ENCODE peak calls at places on chromosomes 12 and 14, in five cellular contexts. N, H, Y, A and U are unnamed samples.

GRCh38 chr12:94628369-94628768 is 22.0 kb downstream of the TMCC3 start:
- DNase-seq in H (no peak), A (no peak), Y (no peak), N (no peak), U (no peak)

GRCh38 chr14:68981539-68981976 is 2.5 kb upstream of the ACTN1 start:
- DNase-seq in H (peak; percentile 88), N (peak; percentile 70), Y (no peak), A (no peak), U (no peak)

GRCh38 chr12:124796303-124796957 is 67.2 kb downstream of the SCARB1 start:
- DNase-seq in H (no peak), N (no peak), Y (no peak), A (no peak), U (no peak)

GRCh38 chr12:103915306-103915705 is 14.9 kb upstream of the HSP90B1 start:
- DNase-seq in N (peak; percentile 39), Y (no peak), H (no peak), A (no peak), U (no peak)

GRCh38 chr14:75831971-75832370 is 149.8 kb downstream of the TGFB3 start:
- DNase-seq in Y (no peak), H (peak; percentile 66), A (no peak), N (peak; percentile 54), U (no peak)

GRCh38 chr12:3432868-3433267 is 58.1 kb upstream of the PRMT8 start:
- DNase-seq in Y (no peak), N (no peak), H (no peak), A (no peak), U (no peak)

GRCh38 chr12:57630891-57631433 is 2.0 kb downstream of the B4GALNT1 start:
- DNase-seq in A (no peak), N (no peak), H (no peak), Y (no peak), U (no peak)

GRCh38 chr14:100400115-100400514 is 77.0 kb downstream of the SLC25A47 start:
- DNase-seq in A (no peak), N (no peak), Y (no peak), H (no peak), U (no peak)

GRCh38 chr14:70018713-70019201 is 139.5 kb downstream of the SMOC1 start:
- DNase-seq in N (peak; percentile 83), A (peak; percentile 22), H (peak; percentile 28), Y (no peak), U (no peak)

GRCh38 chr12:110280784-110281548 is at the start of gene ATP2A2:
- DNase-seq in N (peak; percentile 86), Y (peak; percentile 67), H (peak; percentile 86), A (peak; percentile 90), U (peak; percentile 90)

GRCh38 chr14:71621276-71621675 is 311.0 kb upstream of the RGS6 start:
- DNase-seq in A (no peak), N (peak; percentile 17), H (no peak), Y (no peak), U (no peak)

GRCh38 chr12:119180380-119181040 is 1.8 kb downstream of the HSPB8 start:
- DNase-seq in N (peak; percentile 43), H (peak; percentile 74), A (no peak), Y (no peak), U (no peak)

GRCh38 chr12:11581179-11581755 is 68.2 kb upstream of the ETV6 start:
- DNase-seq in A (peak; percentile 18), H (peak; percentile 75), Y (no peak), N (peak; percentile 80), U (peak; percentile 24)

GRCh38 chr14:37142835-37143499 is 29.4 kb downstream of the SLC25A21 start:
- DNase-seq in A (no peak), N (peak; percentile 83), H (peak; percentile 31), Y (no peak), U (no peak)

GRCh38 chr12:117986705-117987469 is 18.1 kb upstream of the KSR2 start:
- DNase-seq in A (no peak), Y (no peak), H (peak; percentile 63), N (peak; percentile 70), U (no peak)

GRCh38 chr12:132524405-132524804 is 34.5 kb downstream of the FBRSL1 start:
- DNase-seq in H (peak; percentile 28), A (no peak), Y (no peak), N (peak; percentile 38), U (no peak)

GRCh38 chr12:75917704-75918103 is 113.9 kb downstream of the PHLDA1 start:
- DNase-seq in Y (no peak), N (no peak), H (no peak), A (no peak), U (no peak)

DNA sequence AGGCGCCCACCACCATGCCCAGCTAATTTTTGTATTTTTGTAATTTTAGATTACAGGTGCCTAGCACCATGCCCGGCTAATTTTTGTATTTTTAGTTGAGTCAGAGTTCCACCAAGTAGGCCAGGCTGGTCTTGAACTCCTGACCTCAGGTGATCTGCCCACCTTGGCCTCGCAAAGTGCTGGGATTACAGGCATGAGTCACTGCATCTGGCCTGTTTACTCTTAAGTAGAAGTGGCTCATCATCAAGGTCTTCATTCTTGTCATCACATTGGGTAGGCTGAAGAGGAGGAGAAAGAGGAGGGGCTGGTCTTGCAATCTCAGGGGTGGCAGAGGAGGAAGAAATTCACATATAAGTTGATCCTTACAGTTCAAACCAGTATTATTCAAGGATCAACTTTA is 152.4 kb upstream of the ATP2B1 start:
- DNase-seq in N (no peak), A (no peak), H (no peak), Y (no peak), U (no peak)
- TF ChIP-seq CTCF in N (no peak), A (no peak), H (no peak), Y (no peak), U (no peak)

DNA sequence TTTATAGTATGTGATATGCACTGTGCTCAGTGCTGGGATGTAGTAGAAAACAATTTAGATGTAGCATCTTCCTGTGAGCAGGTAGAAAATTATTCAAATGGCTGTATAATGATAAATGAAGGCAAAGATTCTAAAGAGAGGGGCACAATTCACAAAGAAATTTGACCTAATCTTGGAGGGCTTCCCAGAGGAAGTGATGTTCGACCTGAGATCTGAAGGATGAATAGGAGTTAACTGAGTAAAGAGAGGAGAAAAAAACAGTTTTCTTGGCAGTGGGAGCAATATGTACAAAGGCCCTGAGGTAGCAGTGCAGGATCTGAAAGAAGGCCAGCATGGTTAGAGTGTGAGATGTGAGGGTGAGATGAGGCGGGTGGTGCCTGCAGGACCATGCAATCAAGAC is 15.2 kb downstream of the RPH3A start:
- DNase-seq in Y (no peak), H (no peak), N (no peak), A (no peak), U (no peak)
- TF ChIP-seq CTCF in Y (no peak), H (no peak), N (no peak), A (no peak), U (no peak)

GRCh38 chr14:76985540-76986260 is 42.8 kb downstream of the IRF2BPL start:
- DNase-seq in N (peak; percentile 29), H (no peak), A (no peak), Y (no peak), U (no peak)
- TF ChIP-seq CTCF in N (no peak), H (no peak), A (no peak), Y (no peak), U (no peak)

GRCh38 chr14:60184597-60185555 is 19.7 kb upstream of the DHRS7 start:
- DNase-seq in A (no peak), N (no peak), Y (no peak), H (no peak), U (no peak)
- TF ChIP-seq CTCF in A (peak; percentile 2), N (no peak), Y (no peak), H (no peak), U (peak; percentile 7)

DNA sequence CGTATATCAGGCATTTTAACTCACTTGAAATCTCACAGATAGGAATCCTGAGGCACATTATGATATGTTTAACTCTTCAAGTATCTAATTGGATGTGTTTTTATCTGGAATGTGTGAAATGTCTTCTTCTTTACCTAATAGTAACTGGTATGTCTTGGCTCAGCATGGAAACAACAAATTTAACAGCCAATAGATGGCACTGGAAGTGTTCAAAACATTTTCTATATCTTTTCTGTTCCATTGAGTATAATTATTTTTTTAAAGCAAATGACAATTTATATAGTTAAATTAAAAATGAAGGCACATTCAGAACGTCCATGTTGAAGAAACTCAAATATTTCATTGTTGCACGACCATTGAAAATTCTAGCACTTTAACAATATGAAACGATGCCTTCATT is 164.6 kb upstream of the SLC16A7 start:
- DNase-seq in Y (no peak), N (no peak), H (peak; percentile 29), A (no peak), U (no peak)
- TF ChIP-seq CTCF in Y (peak; percentile 15), N (no peak), H (peak; percentile 56), A (peak; percentile 36), U (no peak)

GRCh38 chr14:106309423-106309822 is 783.0 kb downstream of the TMEM121 start:
- DNase-seq in A (no peak), H (no peak), N (no peak), Y (no peak), U (no peak)

GRCh38 chr14:106308839-106309389 is 782.5 kb downstream of the TMEM121 start:
- DNase-seq in N (no peak), Y (no peak), A (no peak), H (no peak), U (peak; percentile 57)
- TF ChIP-seq CTCF in N (peak; percentile 23), Y (peak; percentile 26), A (peak; percentile 36), H (peak; percentile 17), U (peak; percentile 64)

GRCh38 chr12:78018146-78018910 is 187.6 kb downstream of the NAV3 start:
- DNase-seq in Y (no peak), N (peak; percentile 44), A (no peak), H (peak; percentile 16), U (no peak)

GRCh38 chr12:78018939-78019338 is 188.2 kb downstream of the NAV3 start:
- DNase-seq in N (no peak), A (no peak), Y (no peak), H (peak; percentile 41), U (no peak)
- TF ChIP-seq CTCF in N (no peak), A (no peak), Y (no peak), H (no peak), U (no peak)

GRCh38 chr14:93824518-93825234 is 36.4 kb upstream of the PRIMA1 start:
- DNase-seq in N (no peak), A (no peak), Y (no peak), H (no peak), U (no peak)
- TF ChIP-seq CTCF in N (no peak), A (no peak), Y (no peak), H (no peak), U (no peak)

GRCh38 chr12:34399631-34400422 is 377.5 kb downstream of the ALG10 start:
- DNase-seq in N (no peak), A (peak; percentile 4), H (no peak), Y (no peak), U (no peak)
- TF ChIP-seq CTCF in N (no peak), A (no peak), H (no peak), Y (no peak), U (no peak)